ENCODE peak calls at places on chromosomes 12 and 14, in seven cellular contexts. Z is activated CD4-positive, CD25-positive, alpha-beta regulatory T cell; Q is heart right ventricle; R is iris pigment epithelial cell; C is heart left ventricle; Y is lung microvascular endothelial cell; T is CD4-positive, alpha-beta memory T cell. B is an unnamed sample.

GRCh38 chr12:110355080-110355479 is 48.4 kb downstream of the ANAPC7 start:
- DNase-seq in T (no peak), C (no peak), Z (no peak), Q (no peak), R (peak), Y (peak), B (no peak)

GRCh38 chr12:31732926-31733548 is 4.2 kb upstream of the AMN1 start:
- DNase-seq in R (peak), C (no peak), T (peak), Q (no peak), Z (no peak), Y (peak), B (no peak)

GRCh38 chr12:52992699-52993557 is 13.3 kb upstream of the EIF4B start:
- DNase-seq in R (peak), T (no peak), Z (no peak), Q (no peak), C (no peak), Y (peak), B (no peak)

GRCh38 chr12:946656-947055 is 2.8 kb downstream of the RAD52 start:
- DNase-seq in T (no peak), Q (no peak), Y (no peak), R (peak), C (no peak), Z (no peak), B (no peak)

GRCh38 chr14:66824251-66824650 is 316.3 kb downstream of the GPHN start:
- DNase-seq in Z (no peak), R (no peak), T (no peak), Y (peak), Q (no peak), C (no peak), B (no peak)

GRCh38 chr14:47227051-47227600 is 448.3 kb downstream of the MDGA2 start:
- DNase-seq in T (no peak), Q (no peak), R (peak), C (no peak), Y (no peak), Z (no peak), B (no peak)

GRCh38 chr12:12511021-12511783 is 51.5 kb downstream of the DUSP16 start:
- DNase-seq in T (no peak), R (no peak), Q (no peak), Z (no peak), Y (no peak), C (no peak), B (no peak)

GRCh38 chr12:12333407-12333831 is 16.6 kb downstream of the MANSC1 start:
- DNase-seq in R (peak), Q (no peak), T (no peak), Y (peak), C (no peak), Z (no peak), B (no peak)